ENCODE peak calls at places on chromosomes 2 and 18, in six cellular contexts. X is A549, C is PC-9, H is breast epithelium, D is A673, P is ascending aorta. L is an unnamed sample. For H3K4me1, the result is how much of the 10 kb centered on the place peaks cover.

GRCh38 chr18:9757851-9758587 is 49.9 kb downstream of the RAB31 start:
- DNase-seq in X (no peak), C (no peak), H (no peak), D (no peak), P (no peak), L (peak)

GRCh38 chr2:182870227-182870626 is 3.8 kb upstream of the FRZB start:
- DNase-seq in X (peak), C (no peak), H (no peak), D (peak), P (no peak), L (no peak)

GRCh38 chr2:215652432-215652831 is 216.6 kb upstream of the FN1 start:
- DNase-seq in X (no peak), C (no peak), H (no peak), D (no peak), P (no peak), L (no peak)

GRCh38 chr2:120486441-120486840 is 140.5 kb downstream of the INHBB start:
- DNase-seq in X (no peak), C (peak), H (peak), D (no peak), P (no peak), L (no peak)

GRCh38 chr18:79169958-79170555 is 100.9 kb downstream of the ATP9B start:
- DNase-seq in X (no peak), C (no peak), H (no peak), D (no peak), P (no peak), L (peak)

GRCh38 chr2:234288974-234289455 is 207.9 kb downstream of the ARL4C start:
- DNase-seq in X (peak), C (no peak), H (peak), D (peak), P (no peak), L (no peak)

GRCh38 chr2:95356821-95357700 is 45.4 kb upstream of the FAHD2A start:
- DNase-seq in X (no peak), C (no peak), H (no peak), D (no peak), P (no peak), L (no peak)

GRCh38 chr2:173271825-173272224 is 82.8 kb upstream of the CDCA7 start:
- DNase-seq in X (no peak), C (peak), H (no peak), D (no peak), P (no peak), L (peak)

GRCh38 chr2:129936334-129936934 is 43.0 kb upstream of the RAB6C start:
- DNase-seq in X (no peak), C (no peak), H (no peak), D (peak), P (no peak), L (no peak)

GRCh38 chr2:45003586-45004568 is 5.4 kb downstream of the SIX2 start:
- DNase-seq in X (no peak), C (no peak), H (no peak), D (no peak), P (no peak), L (no peak)

GRCh38 chr18:37299471-37300304 is 265.9 kb downstream of the CELF4 start:
- DNase-seq in X (peak), C (peak), H (peak), D (peak), P (peak), L (peak)

GRCh38 chr2:109339519-109339991 is 210.6 kb downstream of the SH3RF3 start:
- DNase-seq in X (no peak), C (no peak), H (no peak), D (no peak), P (no peak), L (no peak)

GRCh38 chr18:30177056-30177455 is 865.5 kb downstream of the DSC3 start:
- DNase-seq in X (no peak), C (no peak), H (no peak), D (no peak), P (no peak), L (peak)

GRCh38 chr2:207258191-207258991 is 92.6 kb upstream of the KLF7 start:
- DNase-seq in X (peak), C (peak), H (peak), D (peak), P (peak), L (peak)

GRCh38 chr2:187451510-187451909 is 3.5 kb upstream of the CALCRL start:
- DNase-seq in X (no peak), C (no peak), H (no peak), D (no peak), P (no peak), L (no peak)

GRCh38 chr18:54165450-54165849 is 59.0 kb downstream of the MBD2 start:
- DNase-seq in X (no peak), C (no peak), H (no peak), D (no peak), P (no peak), L (no peak)

GRCh38 chr2:236166157-236166780 is 1.9 kb downstream of the GBX2 start:
- DNase-seq in X (no peak), C (no peak), H (no peak), D (no peak), P (no peak), L (no peak)

GRCh38 chr18:63299837-63300787 is 19.5 kb downstream of the BCL2 start:
- DNase-seq in X (no peak), C (no peak), H (no peak), D (no peak), P (no peak), L (no peak)
- H3K27ac ChIP-seq in X (no peak), C (no peak), H (peak), D (no peak), P (no peak), L (no peak)

GRCh38 chr2:241185961-241186360 is 2.5 kb upstream of the ANO7 start:
- DNase-seq in X (no peak), C (no peak), H (no peak), D (no peak), P (no peak), L (no peak)

GRCh38 chr2:241187835-241188234 is 642 bp upstream of the ANO7 start:
- DNase-seq in X (no peak), C (no peak), H (no peak), D (no peak), P (no peak), L (no peak)

GRCh38 chr2:241189093-241189855 is 797 bp downstream of the ANO7 start:
- DNase-seq in X (no peak), C (no peak), H (no peak), D (no peak), P (no peak), L (no peak)

GRCh38 chr2:241188386-241189092 is at the start of gene ANO7:
- DNase-seq in X (no peak), C (no peak), H (no peak), D (no peak), P (no peak), L (no peak)

DNA sequence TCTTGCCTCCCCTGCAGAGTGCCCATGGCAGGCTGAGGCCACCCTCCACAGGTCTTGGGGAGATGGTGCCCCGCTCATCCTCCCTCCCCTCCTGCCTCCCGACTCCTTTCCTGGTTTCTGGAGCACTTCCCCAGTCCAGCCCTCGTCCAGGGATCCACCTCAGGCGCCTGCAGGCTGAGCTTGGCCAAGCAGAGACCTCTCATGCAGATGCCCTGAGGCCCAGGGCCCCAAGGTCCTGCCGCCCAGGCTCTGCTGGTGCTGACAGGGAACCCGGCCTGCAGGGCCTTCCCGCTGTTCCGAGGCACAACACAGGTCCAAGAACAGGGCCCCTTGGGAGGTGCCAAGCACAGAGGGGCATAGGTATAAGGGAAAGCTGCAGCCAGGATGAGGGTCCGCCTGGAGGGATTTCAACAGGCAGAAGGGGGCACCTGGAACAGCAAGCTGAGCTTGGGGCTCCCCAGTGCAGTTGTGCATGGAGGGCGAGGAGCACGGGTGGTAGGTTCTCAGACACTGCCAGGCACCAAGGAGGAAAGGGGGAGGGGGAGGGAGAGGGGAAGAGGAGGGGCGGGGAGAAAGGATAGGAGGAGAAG is 1.3 kb upstream of the ANO7 start:
- DNase-seq in X (no peak), C (peak), H (no peak), D (no peak), P (no peak), L (no peak)
- H3K4me1 ChIP-seq in X (under half), C (under half), H (under half), D (under half), P (under half), L (under half)

DNA sequence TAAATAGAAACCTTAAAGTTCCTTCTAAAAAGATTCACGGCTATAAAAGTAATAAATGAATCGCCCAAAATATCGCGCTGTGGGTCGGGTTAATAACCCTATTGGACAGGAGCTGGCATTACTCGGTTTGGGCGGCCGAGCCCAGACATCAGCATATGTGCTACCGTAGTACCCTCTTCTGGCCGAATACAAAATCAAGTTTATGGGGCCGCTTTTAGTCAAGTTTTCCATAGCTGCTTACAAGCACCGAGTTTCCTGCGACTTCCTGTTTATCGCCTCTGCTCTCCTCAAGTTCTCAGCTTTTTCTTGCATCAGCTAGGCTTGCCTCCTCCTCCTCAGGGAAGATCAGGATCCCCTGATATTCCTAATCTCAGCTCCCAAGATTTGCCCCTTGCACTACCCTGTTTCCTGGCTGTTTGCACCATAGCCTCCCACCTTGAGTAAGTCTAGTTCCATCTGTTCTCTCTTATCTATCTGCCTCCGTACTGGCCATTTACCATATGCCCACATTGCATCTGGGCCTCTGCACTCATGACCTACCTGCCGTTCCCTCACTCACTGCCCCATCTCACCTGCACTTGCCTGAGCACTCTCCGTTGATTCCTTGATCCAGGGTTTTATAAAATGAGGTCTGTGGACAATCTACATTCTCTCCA is 56.1 kb downstream of the SLC35F5 start:
- DNase-seq in X (no peak), C (no peak), H (no peak), D (peak), P (no peak), L (no peak)
- TF ChIP-seq CTCF in X (no peak), C (no peak), H (no peak), D (peak), P (no peak), L (no peak)

GRCh38 chr2:66573866-66574265 is 138.9 kb downstream of the MEIS1 start:
- DNase-seq in X (no peak), C (no peak), H (no peak), D (peak), P (no peak), L (no peak)
- H3K27ac ChIP-seq in X (no peak), C (no peak), H (no peak), D (peak), P (no peak), L (no peak)

DNA sequence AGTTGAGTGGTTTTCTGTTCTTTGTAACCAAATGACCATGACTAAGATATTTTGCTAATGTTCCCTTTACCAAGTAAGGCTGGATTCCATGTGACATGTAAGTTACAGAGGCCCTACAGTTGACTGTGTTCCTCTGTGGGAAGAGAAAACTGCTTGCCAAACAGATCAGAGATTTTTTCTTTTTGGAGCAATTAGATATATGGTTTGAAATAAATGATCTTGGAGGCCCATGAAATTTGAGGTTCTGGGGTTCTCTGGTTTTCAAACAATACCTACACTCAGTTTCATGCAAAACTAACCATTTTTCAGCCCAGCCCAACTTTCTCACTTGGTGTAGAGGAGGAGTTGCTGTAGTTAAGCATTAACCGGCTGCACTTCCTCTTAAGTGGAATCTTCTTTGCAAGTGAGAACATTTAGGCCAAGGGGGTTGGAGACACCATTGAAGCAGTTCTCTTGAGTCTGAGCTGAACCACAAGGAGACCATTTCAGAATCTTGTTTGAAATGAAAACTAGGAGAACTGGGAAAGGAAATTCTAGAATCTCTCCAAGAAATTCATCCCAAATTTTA is 34.6 kb downstream of the INSIG2 start:
- DNase-seq in X (peak), C (peak), H (no peak), D (no peak), P (no peak), L (peak)
- H3K4me1 ChIP-seq in X (under half), C (half or more), H (under half), D (under half), P (under half), L (under half)